ENCODE peak calls at places on chromosomes 11 and 22, in ten cellular contexts. L is mucosa of descending colon; V is CD8-positive, alpha-beta T cell; C is Caco-2; N is kidney; B is HCT116; X is adrenal gland; F is colonic mucosa; J is body of pancreas; M is lung. T is an unnamed sample. For H3K4me1, the result is how much of the 10 kb centered on the place peaks cover.

GRCh38 chr11:71209181-71209580 is 43.2 kb downstream of the SHANK2 start:
- DNase-seq in X (no peak), L (no peak), F (no peak), B (no peak), J (no peak), M (no peak), N (peak), V (no peak), C (no peak), T (peak)

GRCh38 chr11:64813826-64814225 is 3.5 kb upstream of the MEN1 start:
- DNase-seq in V (no peak), X (peak), C (no peak), N (no peak), B (no peak), F (no peak), J (peak), M (no peak), L (no peak), T (no peak)

GRCh38 chr11:95923441-95923729 is 522 bp downstream of the MTMR2 start:
- DNase-seq in F (no peak), J (no peak), N (no peak), M (no peak), B (no peak), X (no peak), V (no peak), C (no peak), L (no peak), T (no peak)

GRCh38 chr22:20464096-20464614 is 26.5 kb upstream of the SCARF2 start:
- DNase-seq in F (no peak), N (peak), L (no peak), B (no peak), V (peak), X (no peak), C (no peak), M (no peak), J (no peak), T (no peak)

GRCh38 chr11:70423523-70424505 is 25.5 kb downstream of the CTTN start:
- DNase-seq in N (peak), M (no peak), J (no peak), B (no peak), L (no peak), C (no peak), V (peak), F (no peak), X (peak), T (no peak)

GRCh38 chr11:11486002-11486401 is 133.0 kb upstream of the CSNK2A3 start:
- DNase-seq in X (no peak), V (no peak), N (no peak), C (no peak), B (no peak), J (peak), F (peak), L (peak), M (peak), T (no peak)

GRCh38 chr11:117089685-117090084 is 8.5 kb downstream of the SIK3 start:
- DNase-seq in B (peak), C (peak), X (no peak), F (no peak), V (no peak), L (no peak), J (no peak), M (no peak), N (no peak), T (no peak)

GRCh38 chr11:129530154-129530895 is 154.7 kb downstream of the BARX2 start:
- DNase-seq in V (no peak), L (no peak), B (no peak), J (no peak), N (no peak), C (peak), M (no peak), F (no peak), X (no peak), T (no peak)

GRCh38 chr11:34358258-34358665 is 452 bp upstream of the ABTB2 start:
- DNase-seq in X (peak), L (peak), V (no peak), J (peak), M (peak), N (peak), B (peak), F (peak), C (peak), T (peak)

GRCh38 chr11:73072935-73073481 is 69.1 kb downstream of the FCHSD2 start:
- DNase-seq in C (no peak), X (no peak), F (peak), B (no peak), M (no peak), N (no peak), J (no peak), L (peak), V (no peak), T (no peak)

GRCh38 chr11:117851852-117852251 is 24.6 kb downstream of the FXYD6 start:
- DNase-seq in X (no peak), C (no peak), F (peak), N (peak), J (no peak), L (no peak), M (no peak), B (no peak), V (no peak), T (peak)

GRCh38 chr11:57133616-57134015 is 48.1 kb upstream of the LRRC55 start:
- DNase-seq in M (no peak), N (no peak), F (no peak), B (no peak), V (no peak), C (no peak), J (no peak), X (no peak), L (no peak), T (no peak)

GRCh38 chr11:20310137-20310536 is 53.4 kb upstream of the HTATIP2 start:
- DNase-seq in L (no peak), V (no peak), X (no peak), J (no peak), B (no peak), N (no peak), F (no peak), C (no peak), M (no peak), T (no peak)

GRCh38 chr22:46093796-46094195 is 56.5 kb upstream of the PPARA start:
- DNase-seq in L (no peak), F (no peak), J (no peak), M (no peak), X (peak), N (no peak), B (no peak), C (no peak), V (no peak), T (no peak)
- H3K4me1 ChIP-seq in L (under half), F (under half), J (half or more), M (under half), X (half or more), N (under half), B (under half), C (under half), V (under half), T (half or more)

DNA sequence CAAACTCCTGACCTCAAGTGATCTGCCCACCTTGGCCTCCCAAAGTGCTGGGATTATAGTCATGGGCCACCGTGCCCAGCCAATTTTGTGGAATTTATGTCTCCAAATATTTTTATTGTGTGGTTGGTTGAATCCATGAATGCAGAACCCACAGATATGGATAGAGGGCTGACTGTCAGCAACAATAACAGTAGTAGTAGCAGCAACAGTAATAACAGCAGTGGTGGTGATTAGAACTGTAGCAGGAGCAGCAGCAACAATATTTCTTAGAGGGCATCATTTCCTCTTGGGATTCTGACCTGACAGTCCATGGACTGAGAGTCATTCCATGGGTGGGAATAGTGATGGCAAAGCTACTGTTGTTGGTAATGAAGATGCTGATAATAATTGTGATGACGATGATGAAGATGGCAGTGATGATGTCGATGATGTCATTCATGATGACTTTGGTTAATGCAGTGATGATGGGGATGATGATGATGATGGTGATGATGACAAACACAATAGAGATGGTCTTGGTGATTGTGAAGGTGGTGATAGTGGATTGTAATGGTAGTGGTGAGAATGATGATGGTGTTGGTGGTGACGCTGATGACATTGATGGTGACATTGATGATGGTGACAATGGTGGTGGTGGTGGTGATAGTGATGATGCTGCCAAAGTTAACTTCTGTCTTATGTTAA is 13.9 kb upstream of the CD82 start:
- DNase-seq in C (no peak), X (no peak), V (no peak), L (no peak), B (no peak), N (no peak), J (no peak), M (no peak), F (no peak), T (no peak)
- H3K4me1 ChIP-seq in C (under half), X (under half), V (under half), L (under half), B (under half), N (under half), J (under half), M (under half), F (under half), T (under half)

DNA sequence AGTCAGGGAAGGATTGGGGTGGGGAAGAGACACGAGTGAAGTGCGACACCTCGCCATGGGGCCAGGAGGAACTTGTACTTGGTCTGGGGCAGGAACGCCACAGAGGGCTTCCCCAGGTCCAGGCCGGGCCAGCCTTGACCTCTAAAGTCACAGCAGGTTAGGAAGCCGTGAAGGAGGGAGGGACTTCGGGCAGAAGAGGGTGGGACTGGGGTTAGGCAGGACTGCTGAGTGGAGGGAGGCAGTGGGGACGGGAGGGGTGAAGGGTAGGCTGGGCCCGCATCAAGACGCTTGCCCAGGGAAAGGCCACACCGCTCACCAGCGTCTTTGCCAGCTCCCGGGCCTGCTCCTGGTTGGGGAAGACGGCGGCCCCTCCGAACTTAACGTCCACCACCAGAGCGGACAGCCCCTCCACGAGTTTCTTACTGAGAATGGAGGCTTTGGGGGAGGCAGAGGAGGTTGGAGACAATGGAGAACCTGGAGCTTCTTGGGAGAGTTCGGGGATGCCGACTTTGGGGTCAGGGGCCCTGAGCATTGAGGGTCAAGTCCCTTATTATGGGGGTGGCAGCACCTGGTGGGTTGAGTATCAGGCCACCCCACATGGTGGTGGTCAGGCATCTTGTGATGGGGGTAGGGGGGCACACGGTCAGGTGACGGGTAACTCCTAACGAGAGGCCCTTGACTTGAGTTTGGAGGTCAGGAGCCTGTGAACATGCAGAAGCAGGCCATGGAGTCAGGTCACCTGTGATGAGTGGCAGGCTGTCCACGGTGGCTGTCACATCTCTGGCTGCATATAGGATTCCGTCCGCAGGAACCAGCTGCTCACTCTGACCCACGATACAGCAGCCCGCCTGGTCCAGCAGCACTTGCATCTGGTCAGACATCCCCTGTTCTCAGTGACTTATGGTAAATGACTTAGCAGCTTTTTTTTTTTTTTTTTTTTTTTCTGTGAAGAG is 1.7 kb upstream of the SCO2 start:
- DNase-seq in N (peak), F (peak), B (no peak), C (peak), J (no peak), X (peak), M (peak), V (no peak), L (peak), T (peak)
- H3K4me1 ChIP-seq in N (under half), F (under half), B (half or more), C (under half), J (half or more), X (under half), M (under half), V (under half), L (under half), T (half or more)

GRCh38 chr22:16828876-16829275 is 3.7 kb upstream of the XKR3 start:
- DNase-seq in M (no peak), F (no peak), B (no peak), N (no peak), X (no peak), J (no peak), C (no peak), V (no peak), L (no peak), T (no peak)

GRCh38 chr22:16824718-16825687 is at the start of gene XKR3:
- DNase-seq in J (no peak), M (no peak), V (no peak), X (no peak), B (no peak), N (no peak), L (no peak), F (no peak), C (no peak), T (no peak)

GRCh38 chr22:16829985-16830384 is 4.8 kb upstream of the XKR3 start:
- DNase-seq in F (no peak), J (no peak), V (no peak), B (no peak), X (no peak), L (no peak), N (no peak), C (no peak), M (no peak), T (no peak)

DNA sequence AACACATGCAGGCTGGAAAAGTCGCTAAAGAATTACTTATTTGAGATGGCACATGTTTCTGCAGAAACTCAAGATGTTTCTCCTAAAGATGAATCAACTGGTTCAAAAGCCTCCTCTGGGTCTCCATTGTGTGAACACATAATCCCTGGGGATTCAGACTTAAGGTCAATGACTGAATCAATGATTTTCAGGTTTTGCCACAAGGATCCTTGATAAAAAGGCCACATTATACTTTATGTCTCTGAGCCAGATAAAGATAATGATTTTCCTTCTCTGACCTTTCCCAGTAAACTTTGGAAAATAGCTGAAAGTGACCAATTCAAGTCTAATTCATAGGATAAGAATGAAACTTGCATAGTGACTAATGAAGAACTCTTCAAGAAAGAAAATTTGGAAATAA is 2.3 kb upstream of the XKR3 start:
- DNase-seq in F (no peak), C (no peak), L (no peak), M (no peak), X (no peak), B (no peak), V (no peak), J (no peak), N (no peak), T (no peak)
- H3K4me1 ChIP-seq in F (under half), C (under half), L (under half), M (under half), X (under half), B (under half), V (under half), J (under half), N (under half), T (under half)

DNA sequence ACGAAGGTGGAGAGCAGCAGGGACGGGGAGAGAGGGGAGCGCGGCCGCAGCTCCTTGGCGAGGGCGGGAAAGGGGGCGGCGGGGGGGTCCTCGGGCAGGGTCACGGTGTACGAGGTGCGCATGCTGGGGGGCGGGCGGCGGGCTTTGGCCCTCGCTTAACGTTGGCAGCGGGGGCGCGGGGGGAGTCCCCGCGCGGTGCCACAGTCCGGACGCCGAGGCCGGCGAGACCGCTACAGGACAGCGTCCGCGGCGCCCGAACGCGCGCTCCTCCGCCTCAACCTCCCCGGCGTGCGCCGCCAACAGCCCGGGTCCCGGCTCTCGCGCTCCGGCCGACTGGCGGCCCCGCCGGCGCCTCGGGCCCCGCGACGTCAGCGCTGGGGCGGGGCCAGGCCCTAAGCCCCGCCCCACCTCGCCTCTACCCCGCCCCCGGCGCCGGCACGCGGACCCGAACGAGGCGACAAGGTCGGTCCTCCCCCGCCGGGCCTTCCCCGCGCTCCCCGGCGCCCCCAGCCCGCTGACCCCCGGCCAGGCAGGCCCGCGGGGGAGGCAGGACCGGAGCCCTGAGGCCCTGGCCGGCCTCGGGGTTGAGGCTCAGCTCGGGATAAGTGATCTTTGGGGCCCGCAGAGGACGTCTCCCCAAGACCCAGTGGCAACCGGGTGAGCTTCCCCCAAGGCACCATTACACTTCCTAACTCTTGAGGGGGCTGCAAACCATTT is 17.5 kb downstream of the USP2 start:
- DNase-seq in X (peak), F (peak), V (peak), J (peak), L (peak), B (no peak), C (peak), M (no peak), N (peak), T (peak)
- H3K4me1 ChIP-seq in X (half or more), F (under half), V (under half), J (half or more), L (under half), B (half or more), C (half or more), M (under half), N (under half), T (half or more)

DNA sequence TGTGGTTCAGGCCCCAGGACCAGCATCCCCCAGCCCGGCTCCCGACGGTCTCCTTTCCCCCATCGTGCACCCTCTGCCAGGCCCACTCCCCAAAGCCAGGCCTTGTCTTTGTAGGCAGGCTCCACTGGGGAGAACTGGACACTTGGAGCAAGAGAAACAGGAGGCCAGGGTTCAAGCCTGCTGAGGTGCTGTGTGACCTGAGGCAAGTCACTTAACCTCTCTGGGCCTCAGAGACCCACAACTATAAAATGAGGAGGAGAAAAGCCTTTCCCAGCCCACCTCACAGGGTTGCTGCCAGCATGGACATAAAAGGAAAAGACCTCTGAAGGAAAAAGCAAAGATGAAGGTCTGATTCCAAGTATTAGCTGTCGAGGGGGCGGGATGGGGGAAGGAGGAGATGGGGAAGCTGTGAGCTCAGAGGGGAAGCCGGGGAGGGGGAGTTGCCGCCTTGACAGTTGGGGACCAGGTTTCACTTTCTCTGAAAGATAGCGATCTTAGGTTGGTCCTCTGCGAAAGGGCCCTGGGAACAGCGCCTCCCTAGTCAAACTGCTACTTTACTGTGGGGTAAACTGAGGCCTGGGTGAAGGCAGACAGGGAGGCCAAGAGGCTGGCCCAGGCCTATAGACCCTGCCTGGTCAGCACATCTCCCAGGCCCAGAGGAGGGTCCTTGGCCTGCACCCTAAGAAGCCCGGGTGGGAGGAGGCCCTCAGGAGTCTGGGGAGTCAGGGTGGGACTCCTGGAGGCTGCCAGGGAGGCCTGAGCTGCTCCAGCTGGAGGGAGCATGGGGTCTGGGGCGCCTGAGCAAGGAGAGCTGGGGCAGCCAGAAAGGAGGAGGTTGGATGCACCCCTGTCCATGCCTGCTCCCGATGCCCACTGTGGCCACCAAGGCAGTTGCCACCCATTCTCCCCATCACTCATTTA is 991 bp upstream of the OSM start:
- DNase-seq in L (no peak), V (no peak), J (no peak), C (no peak), N (peak), B (no peak), M (no peak), X (no peak), F (no peak), T (no peak)
- H3K4me1 ChIP-seq in L (under half), V (under half), J (under half), C (under half), N (under half), B (under half), M (under half), X (under half), F (under half), T (under half)